ENCODE peak calls at places on chromosomes 13 and 19, in seven cellular contexts. D is Calu3, R is AG09319, O is COR-L47, F is left ventricle myocardium inferior, Y is nephron progenitor cell, Z is suprapubic skin. J is an unnamed sample.

GRCh38 chr19:40506099-40506498 is 39.3 kb downstream of the SPTBN4 start:
- DNase-seq in D (no peak), R (no peak), O (no peak), F (no peak), Y (no peak), Z (no peak), J (no peak)

GRCh38 chr19:28118235-28118634 is 1094.7 kb downstream of the UQCRFS1 start:
- DNase-seq in D (no peak), R (no peak), O (no peak), F (no peak), Y (no peak), Z (no peak), J (no peak)

GRCh38 chr19:35073516-35073915 is 32.0 kb downstream of the HPN start:
- DNase-seq in D (no peak), R (no peak), O (no peak), F (no peak), Y (no peak), Z (no peak), J (no peak)

GRCh38 chr19:30932854-30933253 is 416.4 kb downstream of the TSHZ3 start:
- DNase-seq in D (no peak), R (no peak), O (no peak), F (no peak), Y (no peak), Z (no peak), J (no peak)

GRCh38 chr19:33292595-33293254 is 9.6 kb downstream of the CEBPA start:
- DNase-seq in D (no peak), R (no peak), O (no peak), F (no peak), Y (no peak), Z (peak; percentile 76), J (no peak)

GRCh38 chr13:43401364-43401763 is 378.0 kb downstream of the DNAJC15 start:
- DNase-seq in D (no peak), R (no peak), O (no peak), F (no peak), Y (no peak), Z (no peak), J (no peak)

GRCh38 chr13:52162279-52163101 is 3.1 kb upstream of the NEK3 start:
- DNase-seq in D (no peak), R (no peak), O (no peak), F (no peak), Y (no peak), Z (no peak), J (no peak)

GRCh38 chr13:104823071-104823470 is 1712.4 kb downstream of the EFNB2 start:
- DNase-seq in D (no peak), R (no peak), O (no peak), F (no peak), Y (no peak), Z (no peak), J (no peak)

GRCh38 chr19:42250666-42251531 is 4.0 kb downstream of the ERF start:
- DNase-seq in D (no peak), R (no peak), O (no peak), F (peak; percentile 46), Y (no peak), Z (peak; percentile 64), J (no peak)

GRCh38 chr13:91351980-91352379 is 4.5 kb downstream of the MIR17HG start:
- DNase-seq in D (no peak), R (no peak), O (no peak), F (no peak), Y (no peak), Z (no peak), J (no peak)

GRCh38 chr19:19224852-19225494 is 13.2 kb downstream of the NCAN start:
- DNase-seq in D (peak; percentile 81), R (peak; percentile 8), O (peak; percentile 82), F (peak; percentile 54), Y (peak; percentile 81), Z (no peak), J (no peak)

GRCh38 chr13:41075034-41075433 is 13.7 kb downstream of the WBP4 start:
- DNase-seq in D (no peak), R (no peak), O (peak; percentile 70), F (no peak), Y (peak; percentile 26), Z (no peak), J (no peak)

GRCh38 chr13:26061947-26062346 is 10.1 kb upstream of the SHISA2 start:
- DNase-seq in D (no peak), R (no peak), O (no peak), F (no peak), Y (no peak), Z (no peak), J (no peak)

GRCh38 chr13:47190696-47191095 is 293.8 kb upstream of the HTR2A start:
- DNase-seq in D (no peak), R (no peak), O (no peak), F (no peak), Y (no peak), Z (no peak), J (no peak)

GRCh38 chr19:40661616-40662015 is 28.8 kb downstream of the NUMBL start:
- DNase-seq in D (no peak), R (no peak), O (no peak), F (no peak), Y (no peak), Z (no peak), J (no peak)